ENCODE peak calls at places on chromosomes 4 and X, in ten cellular contexts. H is GM03348; J is dorsolateral prefrontal cortex; L is stimulated activated CD8-positive, alpha-beta memory T cell treated with anti-CD3 and anti-CD28 coated beads, Interleukin-12 subunit alpha, Interleukin-12 subunit beta, amount 100 ng/mL, for 4 hours; T is memory B cell; Q is mammary epithelial cell; A is coronary artery; P is left lung; F is cardiac fibroblast; G is thyroid gland. I is an unnamed sample.

GRCh38 chrX:133726211-133726630 is 259.2 kb downstream of the GPC3 start:
- DNase-seq in H (peak), J (no peak), L (no peak), T (no peak), Q (peak), A (no peak), P (no peak), F (peak), G (no peak), I (no peak)

GRCh38 chrX:85365370-85365995 is 14.0 kb downstream of the POF1B start:
- DNase-seq in H (no peak), J (no peak), L (no peak), T (no peak), Q (no peak), A (no peak), P (no peak), F (no peak), G (no peak), I (peak)

GRCh38 chr4:48110452-48110978 is 23.5 kb downstream of the TXK start:
- DNase-seq in H (no peak), J (no peak), L (no peak), T (no peak), Q (no peak), A (no peak), P (no peak), F (no peak), G (no peak), I (no peak)

GRCh38 chrX:87578978-87579377 is 61.4 kb downstream of the KLHL4 start:
- DNase-seq in H (no peak), J (no peak), L (no peak), T (no peak), Q (no peak), A (no peak), P (no peak), F (peak), G (no peak), I (peak)

GRCh38 chr4:120630432-120630831 is 292.1 kb downstream of the PRDM5 start:
- DNase-seq in H (no peak), J (no peak), L (no peak), T (no peak), Q (no peak), A (no peak), P (no peak), F (peak), G (no peak), I (peak)

GRCh38 chrX:128928636-128929035 is 594.7 kb downstream of the SMARCA1 start:
- DNase-seq in H (no peak), J (no peak), L (no peak), T (no peak), Q (no peak), A (no peak), P (no peak), F (no peak), G (peak), I (no peak)

GRCh38 chrX:109974906-109975655 is 27.8 kb upstream of the TMEM164 start:
- DNase-seq in H (no peak), J (no peak), L (no peak), T (no peak), Q (no peak), A (no peak), P (no peak), F (peak), G (no peak), I (no peak)

GRCh38 chr4:186149872-186150271 is 41.5 kb upstream of the CYP4V2 start:
- DNase-seq in H (peak), J (no peak), L (no peak), T (no peak), Q (no peak), A (peak), P (no peak), F (peak), G (peak), I (peak)

GRCh38 chr4:2338754-2339457 is 77.0 kb upstream of the MXD4 start:
- DNase-seq in H (no peak), J (no peak), L (no peak), T (no peak), Q (no peak), A (no peak), P (no peak), F (no peak), G (peak), I (no peak)

GRCh38 chrX:96563663-96564062 is 121.0 kb upstream of the DIAPH2 start:
- DNase-seq in H (peak), J (no peak), L (no peak), T (no peak), Q (no peak), A (no peak), P (no peak), F (peak), G (no peak), I (no peak)

GRCh38 chr4:6658635-6659075 is 18.2 kb downstream of the MRFAP1 start:
- DNase-seq in H (peak), J (peak), L (peak), T (no peak), Q (peak), A (peak), P (peak), F (peak), G (peak), I (peak)

GRCh38 chr4:27057662-27058061 is 197.0 kb downstream of the STIM2 start:
- DNase-seq in H (no peak), J (no peak), L (no peak), T (no peak), Q (no peak), A (no peak), P (no peak), F (no peak), G (no peak), I (no peak)

GRCh38 chrX:12690646-12691045 is 100.6 kb upstream of the PRPS2 start:
- DNase-seq in H (no peak), J (peak), L (no peak), T (no peak), Q (no peak), A (no peak), P (no peak), F (no peak), G (no peak), I (no peak)

GRCh38 chr4:32184186-32184585 is 1464.0 kb downstream of the PCDH7 start:
- DNase-seq in H (no peak), J (no peak), L (no peak), T (no peak), Q (no peak), A (no peak), P (no peak), F (no peak), G (no peak), I (no peak)

I was measured in neural progenitor cell.